ENCODE peak calls at places on chromosomes 3 and 15, in six cellular contexts. B, D, T, S, A and R are unnamed samples.

GRCh38 chr3:126034481-126035361 is 49.2 kb downstream of the SLC41A3 start:
- DNase-seq in B (no peak), D (peak; percentile 12), T (no peak), S (no peak), A (peak; percentile 24), R (peak; percentile 83)

GRCh38 chr3:144112036-144112435 is 140.4 kb downstream of the DIPK2A start:
- DNase-seq in B (no peak), D (no peak), T (no peak), S (no peak), A (no peak), R (no peak)

GRCh38 chr3:183654727-183655126 is 19.3 kb downstream of the KLHL24 start:
- DNase-seq in B (no peak), D (no peak), T (no peak), S (no peak), A (no peak), R (no peak)

GRCh38 chr3:32106132-32106928 is at the start of gene GPD1L:
- DNase-seq in B (peak; percentile 93), D (peak; percentile 96), T (peak; percentile 90), S (peak; percentile 95), A (peak; percentile 96), R (peak; percentile 96)

GRCh38 chr3:59555593-59556315 is 505.9 kb upstream of the CFAP20DC start:
- DNase-seq in B (no peak), D (no peak), T (no peak), S (no peak), A (no peak), R (no peak)

GRCh38 chr3:129228891-129229585 is 20.4 kb upstream of the COPG1 start:
- DNase-seq in B (no peak), D (no peak), T (no peak), S (peak; percentile 60), A (no peak), R (no peak)

GRCh38 chr15:98946301-98947255 is 61.0 kb downstream of the PGPEP1L start:
- DNase-seq in B (no peak), D (peak; percentile 53), T (no peak), S (no peak), A (no peak), R (no peak)

GRCh38 chr3:56833031-56833430 is 31.3 kb upstream of the ARHGEF3 start:
- DNase-seq in B (no peak), D (no peak), T (no peak), S (no peak), A (no peak), R (no peak)

GRCh38 chr3:146189519-146190173 is 28.7 kb upstream of the PLOD2 start:
- DNase-seq in B (no peak), D (no peak), T (no peak), S (peak; percentile 72), A (no peak), R (no peak)

GRCh38 chr15:57518779-57519410 is 72.8 kb upstream of the MYZAP start:
- DNase-seq in B (no peak), D (peak; percentile 79), T (no peak), S (no peak), A (no peak), R (no peak)

GRCh38 chr3:57951106-57951882 is 56.9 kb upstream of the FLNB start:
- DNase-seq in B (peak; percentile 65), D (peak; percentile 70), T (peak; percentile 32), S (peak; percentile 74), A (peak; percentile 48), R (no peak)

GRCh38 chr3:72270072-72270611 is 485.2 kb upstream of the PROK2 start:
- DNase-seq in B (peak; percentile 96), D (peak; percentile 92), T (peak; percentile 84), S (peak; percentile 67), A (peak; percentile 75), R (peak; percentile 97)

GRCh38 chr15:32952062-32952461 is 234.3 kb downstream of the GREM1 start:
- DNase-seq in B (no peak), D (no peak), T (no peak), S (no peak), A (no peak), R (no peak)

GRCh38 chr15:58515807-58516206 is 84.0 kb downstream of the LIPC start:
- DNase-seq in B (no peak), D (peak; percentile 64), T (no peak), S (no peak), A (no peak), R (no peak)

GRCh38 chr15:57727031-57727430 is 20.5 kb downstream of the POLR2M start:
- DNase-seq in B (no peak), D (no peak), T (no peak), S (no peak), A (no peak), R (no peak)

GRCh38 chr3:45906681-45907220 is 20.4 kb downstream of the CCR9 start:
- DNase-seq in B (no peak), D (no peak), T (no peak), S (no peak), A (no peak), R (no peak)

GRCh38 chr3:99366663-99367429 is 271.5 kb upstream of the COL8A1 start:
- DNase-seq in B (no peak), D (no peak), T (no peak), S (peak; percentile 17), A (no peak), R (no peak)
- TF ChIP-seq CTCF in B (no peak), D (no peak), T (no peak), S (no peak), A (no peak), R (no peak)

GRCh38 chr15:25095179-25095578 is 140.4 kb downstream of the SNRPN start:
- DNase-seq in B (no peak), D (no peak), T (no peak), S (no peak), A (no peak), R (no peak)
- H3K9me3 ChIP-seq in B (peaks cover 3% of the 10 kb centered on the region), D (peaks cover 89% of the 10 kb centered on the region), T (peaks cover 40% of the 10 kb centered on the region), S (peaks cover 2% of the 10 kb centered on the region), A (peaks cover 100% of the 10 kb centered on the region), R (peaks cover 82% of the 10 kb centered on the region)

GRCh38 chr15:63970723-63971426 is 75.4 kb downstream of the DAPK2 start:
- DNase-seq in B (no peak), D (no peak), T (no peak), S (no peak), A (no peak), R (no peak)
- TF ChIP-seq EP300 in B (no peak), D (no peak), T (no peak), S (no peak), A (no peak), R (no peak)

GRCh38 chr3:14369675-14370669 is 32.4 kb upstream of the SLC6A6 start:
- DNase-seq in B (peak; percentile 33), D (peak; percentile 65), T (no peak), S (peak; percentile 47), A (peak; percentile 87), R (no peak)
- TF ChIP-seq CTCF in B (no peak), D (no peak), T (no peak), S (peak; percentile 31), A (no peak), R (no peak)

DNA sequence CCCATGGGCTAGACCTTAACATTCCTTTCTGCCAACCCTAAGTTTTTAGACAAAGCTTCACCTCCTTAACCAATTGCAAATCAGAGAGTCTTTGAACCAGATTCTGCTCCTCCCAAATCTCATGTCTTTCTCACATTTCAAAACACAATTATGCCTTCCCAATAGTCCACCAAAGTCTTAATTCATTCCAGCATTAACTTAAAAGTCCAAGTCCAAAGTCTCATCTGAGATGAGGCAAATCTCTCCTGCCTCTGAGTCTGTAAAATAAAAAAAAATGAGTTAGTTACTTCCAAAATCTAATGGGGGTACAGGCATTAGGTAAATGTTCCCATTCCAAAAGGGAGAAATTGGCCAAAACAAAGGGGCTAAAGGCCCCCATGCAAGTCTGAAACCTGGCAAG is 43.8 kb upstream of the MYRIP start:
- DNase-seq in B (no peak), D (no peak), T (no peak), S (no peak), A (no peak), R (no peak)
- H3K9me3 ChIP-seq in B (no peaks in the 10 kb centered on the region), D (no peaks in the 10 kb centered on the region), T (no peaks in the 10 kb centered on the region), S (no peaks in the 10 kb centered on the region), A (no peaks in the 10 kb centered on the region), R (no peaks in the 10 kb centered on the region)

GRCh38 chr15:75641603-75642002 is 1.6 kb upstream of the IMP3 start:
- DNase-seq in B (no peak), D (no peak), T (no peak), S (no peak), A (no peak), R (no peak)
- TF ChIP-seq EP300 in B (no peak), D (no peak), T (no peak), S (no peak), A (no peak), R (no peak)

DNA sequence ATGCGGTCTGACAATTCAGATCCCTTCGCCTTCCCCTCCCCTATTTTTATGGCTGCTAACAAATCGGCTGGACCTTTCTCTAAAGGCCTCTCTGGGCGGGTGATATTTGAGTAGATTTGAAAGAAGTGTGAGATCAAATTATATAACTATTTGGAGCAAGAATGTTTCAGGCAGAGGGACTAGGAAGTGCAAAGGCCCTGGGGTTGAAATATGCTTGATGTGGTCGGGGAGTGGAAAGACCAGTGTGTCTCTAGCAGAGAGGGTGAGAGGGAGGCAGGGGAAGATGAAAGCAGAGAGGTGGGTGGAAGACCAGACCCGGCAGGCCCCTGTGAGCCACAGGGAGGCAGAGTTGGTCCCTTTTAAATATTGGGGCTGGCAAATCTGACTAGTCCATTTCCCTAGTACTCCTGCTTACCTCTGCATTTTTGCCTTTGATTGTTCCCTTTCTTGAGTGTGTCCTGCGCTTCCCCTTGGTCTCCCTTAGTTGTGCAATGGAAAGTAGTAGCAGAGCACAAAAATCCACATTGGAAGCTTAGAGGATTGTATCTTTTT is 32.3 kb downstream of the SLCO3A1 start:
- DNase-seq in B (no peak), D (no peak), T (no peak), S (no peak), A (no peak), R (no peak)
- TF ChIP-seq CTCF in B (no peak), D (peak; percentile 13), T (no peak), S (peak; percentile 15), A (no peak), R (peak; percentile 10)